ENCODE peak calls at places on chromosomes 11 and 22, in four cellular contexts. L, S, W and A are unnamed samples.
A peak's percentile ranks its signal among the peaks of the same experiment; 100 is the strongest.

GRCh38 chr22:44580756-44581435 is 82.9 kb upstream of the RTL6 start:
- DNase-seq in W (no peak), L (no peak), S (no peak), A (no peak)

GRCh38 chr11:13668957-13669521 is 571 bp downstream of the FAR1 start:
- DNase-seq in W (no peak), L (no peak), S (peak; percentile 76), A (no peak)

GRCh38 chr11:9605742-9606141 is 32.3 kb downstream of the WEE1 start:
- DNase-seq in L (no peak), W (no peak), S (no peak), A (no peak)

GRCh38 chr22:40485813-40486610 is 115.6 kb downstream of the SGSM3 start:
- DNase-seq in W (no peak), S (no peak), L (no peak), A (no peak)

GRCh38 chr11:7413961-7414728 is 71.2 kb upstream of the OLFML1 start:
- DNase-seq in W (no peak), L (peak; percentile 2), S (no peak), A (no peak)

GRCh38 chr11:65779669-65779918 is 1.2 kb downstream of the AP5B1 start:
- DNase-seq in S (no peak), L (no peak), W (no peak), A (no peak)

GRCh38 chr11:76803811-76804600 is 20.9 kb downstream of the TSKU start:
- DNase-seq in W (no peak), S (no peak), L (no peak), A (no peak)

GRCh38 chr11:61327669-61328071 is 5.2 kb downstream of the DDB1 start:
- DNase-seq in S (no peak), W (no peak), L (no peak), A (no peak)

GRCh38 chr11:125553357-125553756 is 15.9 kb upstream of the EI24 start:
- DNase-seq in L (no peak), W (no peak), S (no peak), A (no peak)

GRCh38 chr11:41578421-41579047 is 119.1 kb upstream of the LRRC4C start:
- DNase-seq in S (no peak), W (no peak), L (no peak), A (no peak)

GRCh38 chr11:98227266-98227665 is 793.5 kb upstream of the CNTN5 start:
- DNase-seq in L (no peak), W (no peak), S (no peak), A (no peak)

GRCh38 chr22:29635734-29636357 is 32.4 kb downstream of the NF2 start:
- DNase-seq in S (peak; percentile 29), L (peak; percentile 32), W (no peak), A (no peak)

GRCh38 chr11:8268530-8269461 is 5.1 kb upstream of the LMO1 start:
- DNase-seq in L (no peak), W (no peak), S (no peak), A (no peak)

GRCh38 chr11:17601206-17602075 is 54.4 kb downstream of the OTOG start:
- DNase-seq in W (no peak), L (no peak), S (peak; percentile 45), A (no peak)

GRCh38 chr11:134277176-134278001 is 1.2 kb downstream of the GLB1L3 start:
- DNase-seq in S (peak; percentile 6), W (no peak), L (no peak), A (no peak)

GRCh38 chr22:19959043-19959586 is 17.5 kb upstream of the TXNRD2 start:
- DNase-seq in S (peak; percentile 100), W (peak; percentile 81), L (peak; percentile 92), A (no peak)

GRCh38 chr11:12817681-12818332 is 143.6 kb downstream of the TEAD1 start:
- DNase-seq in W (no peak), L (no peak), S (no peak), A (no peak)

GRCh38 chr11:74731301-74732094 is at the start of gene CHRDL2:
- DNase-seq in S (no peak), W (no peak), L (no peak), A (no peak)

GRCh38 chr11:29293825-29294224 is 723.0 kb downstream of the KCNA4 start:
- DNase-seq in W (no peak), S (no peak), L (peak; percentile 5), A (no peak)

GRCh38 chr11:48091426-48092102 is 111.2 kb downstream of the PTPRJ start:
- DNase-seq in L (no peak), S (no peak), W (no peak), A (no peak)

DNA sequence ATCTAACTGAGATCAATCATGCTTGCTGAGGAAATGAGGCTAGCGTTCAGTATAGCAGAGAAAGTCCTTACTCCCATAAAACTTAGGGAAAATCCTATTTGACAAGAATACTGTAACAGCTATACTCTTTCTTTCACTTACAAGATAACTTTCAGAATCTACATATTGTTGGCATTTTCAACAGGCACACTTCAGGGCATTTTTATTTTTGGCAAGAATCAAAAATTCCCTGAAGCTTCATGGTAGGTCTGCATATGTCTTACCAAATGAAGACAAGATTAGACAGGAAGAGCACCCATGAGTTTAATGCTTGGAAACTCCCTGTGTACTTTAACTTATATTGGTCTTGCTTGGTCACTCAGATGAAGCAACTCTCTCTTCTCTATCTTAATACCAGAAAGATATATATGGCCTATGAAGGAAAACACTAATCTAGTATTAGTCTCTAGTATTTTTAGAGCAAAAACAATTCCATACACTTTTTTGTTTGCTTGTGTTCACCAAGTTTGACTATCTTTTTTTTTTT is 137.7 kb downstream of the ATG16L2 start:
- DNase-seq in L (no peak), W (no peak), S (no peak), A (no peak)
- TF ChIP-seq TAF1 in L (no peak), W (no peak), S (no peak), A (no peak)

DNA sequence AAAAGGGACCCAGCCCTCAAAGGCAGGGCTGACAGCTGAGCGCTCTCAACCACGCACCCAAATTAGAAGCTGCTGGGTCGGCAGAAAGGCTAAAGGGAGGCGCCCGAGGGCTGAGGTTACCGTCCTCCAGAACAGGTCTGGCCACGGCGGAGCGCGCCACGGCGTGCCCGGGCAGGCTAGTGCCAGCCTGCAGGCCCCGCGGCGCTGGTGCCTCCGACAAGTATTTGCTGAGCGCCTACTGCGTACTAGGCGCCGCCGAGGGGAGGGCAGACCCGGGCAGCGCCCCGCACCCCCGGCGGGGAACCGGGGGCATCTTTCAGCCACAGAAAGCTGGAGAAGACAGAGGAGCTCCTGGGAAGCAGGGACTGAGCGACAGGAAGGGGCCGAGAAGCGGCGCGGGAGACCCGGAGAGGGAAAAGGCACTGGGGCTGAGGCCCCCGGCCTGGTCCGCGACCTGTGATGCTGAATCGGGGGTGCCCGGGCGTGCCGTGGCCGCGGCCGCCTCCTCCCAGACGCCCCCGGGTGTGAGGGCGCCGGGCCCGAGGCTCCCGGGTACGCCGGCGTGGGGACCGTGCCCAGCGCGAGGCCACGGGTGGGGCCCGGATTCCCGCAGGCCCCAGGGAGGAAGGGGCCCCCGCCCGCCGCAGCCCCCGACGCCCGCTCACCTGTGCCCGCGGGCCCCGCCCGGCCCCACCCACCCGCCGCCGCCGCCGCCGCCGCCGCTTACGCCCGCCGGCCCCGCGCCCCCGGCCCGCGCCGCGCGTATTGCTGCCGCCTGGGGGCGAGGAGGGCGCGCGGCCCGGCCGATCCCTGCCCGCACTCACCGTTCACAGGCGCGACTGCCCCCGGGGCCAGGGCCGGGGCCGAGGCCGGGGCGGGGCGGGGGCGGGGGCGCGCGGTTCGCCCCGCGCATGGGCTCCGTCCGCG is 521 bp downstream of the HRAS start:
- DNase-seq in S (peak; percentile 21), L (no peak), W (no peak), A (no peak)
- TF ChIP-seq POLR2AphosphoS5 in S (no peak), L (no peak), W (no peak), A (no peak)

GRCh38 chr11:107102692-107103463 is 84.6 kb upstream of the GUCY1A2 start:
- DNase-seq in W (no peak), S (no peak), L (no peak), A (no peak)
- TF ChIP-seq TAF1 in W (no peak), S (no peak), L (no peak), A (no peak)

GRCh38 chr22:39244073-39244495 is 698 bp downstream of the PDGFB start:
- DNase-seq in S (peak; percentile 56), W (no peak), L (no peak), A (no peak)

GRCh38 chr22:39242389-39242808 is 2.4 kb downstream of the PDGFB start:
- DNase-seq in L (no peak), W (no peak), S (peak; percentile 42), A (no peak)

GRCh38 chr22:39241632-39242388 is 3.0 kb downstream of the PDGFB start:
- DNase-seq in L (no peak), W (no peak), S (no peak), A (no peak)

GRCh38 chr22:39243443-39244072 is 1.2 kb downstream of the PDGFB start:
- DNase-seq in S (no peak), L (peak; percentile 75), W (no peak), A (no peak)

DNA sequence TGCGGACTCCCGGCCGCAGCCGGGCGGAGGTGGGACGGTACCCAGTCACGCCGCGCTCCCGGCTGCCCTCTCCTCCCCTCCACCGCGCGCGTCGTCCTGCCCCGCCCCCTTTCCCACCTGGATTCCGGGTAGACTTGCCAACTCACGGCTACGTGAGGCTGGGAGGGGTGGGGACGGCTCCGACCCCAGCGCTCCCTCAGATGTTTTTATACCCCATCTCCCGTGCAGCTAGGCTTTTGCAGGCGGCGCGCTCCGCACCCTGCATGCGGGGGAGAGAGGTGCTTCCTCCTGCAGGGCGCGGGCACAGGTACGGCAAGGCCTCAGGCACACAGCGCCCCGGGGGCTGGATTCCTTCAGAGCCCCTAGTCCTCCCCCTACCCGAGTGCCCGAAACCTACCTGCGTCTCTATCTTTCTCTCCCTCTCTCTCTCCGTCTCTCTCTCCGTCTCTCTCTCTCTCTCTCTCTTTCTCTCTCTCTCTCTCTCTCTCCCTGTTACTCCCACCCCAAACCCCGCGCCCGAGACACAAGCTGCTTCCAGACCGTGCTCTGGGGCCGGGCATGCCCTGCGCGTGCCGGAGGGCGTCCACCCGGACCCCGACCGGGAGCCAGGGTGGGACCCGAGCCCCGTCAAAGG is 1.9 kb downstream of the PDGFB start:
- DNase-seq in W (no peak), S (peak; percentile 51), L (peak; percentile 60), A (no peak)
- TF ChIP-seq POLR2AphosphoS5 in W (no peak), S (no peak), L (peak; percentile 79), A (no peak)

GRCh38 chr11:128927108-128927461 is 15.6 kb downstream of the TP53AIP1 start:
- DNase-seq in W (no peak), S (no peak), L (no peak), A (no peak)

GRCh38 chr11:128929468-128929867 is 13.2 kb downstream of the TP53AIP1 start:
- DNase-seq in W (no peak), L (no peak), S (no peak), A (no peak)

GRCh38 chr11:128927683-128928336 is 14.9 kb downstream of the TP53AIP1 start:
- DNase-seq in L (no peak), W (no peak), S (no peak), A (no peak)

GRCh38 chr11:128929991-128930390 is 12.7 kb downstream of the TP53AIP1 start:
- DNase-seq in L (no peak), W (no peak), S (no peak), A (no peak)

DNA sequence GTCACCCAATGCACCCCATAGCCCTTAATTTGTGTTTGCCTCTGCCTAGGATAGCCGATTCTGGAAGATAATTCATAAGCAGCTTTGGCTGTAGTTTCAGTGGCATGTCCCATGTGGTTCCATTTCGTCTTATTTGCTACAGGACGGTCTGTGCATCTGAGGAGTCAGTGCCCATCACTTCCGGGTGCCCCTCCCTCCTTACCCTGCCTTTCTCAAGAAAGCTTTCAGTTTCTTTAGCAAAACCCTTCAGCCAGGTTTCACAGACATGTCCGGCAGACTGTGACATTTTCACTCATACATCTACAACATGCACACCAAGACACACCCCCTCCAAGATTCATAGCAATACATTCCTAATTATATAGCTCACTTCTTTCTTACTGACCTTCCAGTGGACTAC is 14.3 kb downstream of the TP53AIP1 start:
- DNase-seq in W (no peak), L (no peak), S (no peak), A (peak; percentile 72)
- TF ChIP-seq TAF1 in W (no peak), L (no peak), S (no peak), A (no peak)

GRCh38 chr11:2311456-2312201 is 9.8 kb downstream of the TSPAN32 start:
- DNase-seq in L (no peak), W (no peak), S (no peak), A (no peak)
- TF ChIP-seq POLR2AphosphoS5 in L (no peak), W (no peak), S (no peak), A (no peak)